ENCODE peak calls at places on chromosomes 7 and 10, in seven cellular contexts. S, N, K, X, P, M and R are unnamed samples.

GRCh38 chr7:23261843-23262452 is 15.4 kb downstream of the GPNMB start:
- DNase-seq in S (peak), N (peak), K (peak), X (peak), P (peak), M (peak), R (peak)

GRCh38 chr10:6504296-6504695 is 75.8 kb downstream of the PRKCQ start:
- DNase-seq in S (no peak), N (no peak), K (no peak), X (no peak), P (no peak), M (no peak), R (peak)

GRCh38 chr7:18570441-18570840 is 74.9 kb downstream of the HDAC9 start:
- DNase-seq in S (no peak), N (no peak), K (no peak), X (no peak), P (no peak), M (no peak), R (no peak)

GRCh38 chr10:110802090-110802489 is 69.6 kb upstream of the PDCD4 start:
- DNase-seq in S (no peak), N (no peak), K (no peak), X (peak), P (no peak), M (no peak), R (peak)

GRCh38 chr10:77274046-77274795 is 363.4 kb downstream of the KCNMA1 start:
- DNase-seq in S (no peak), N (no peak), K (peak), X (no peak), P (no peak), M (no peak), R (peak)

GRCh38 chr10:77667426-77668324 is 30.1 kb upstream of the KCNMA1 start:
- DNase-seq in S (no peak), N (no peak), K (no peak), X (no peak), P (no peak), M (no peak), R (peak)

GRCh38 chr7:33185786-33186185 is 56.4 kb downstream of the BBS9 start:
- DNase-seq in S (no peak), N (no peak), K (peak), X (peak), P (peak), M (no peak), R (peak)

GRCh38 chr10:114384181-114384580 is 20.1 kb downstream of the AFAP1L2 start:
- DNase-seq in S (no peak), N (no peak), K (no peak), X (no peak), P (no peak), M (no peak), R (no peak)

GRCh38 chr10:43209064-43209455 is 57.8 kb downstream of the RASGEF1A start:
- DNase-seq in S (no peak), N (no peak), K (no peak), X (no peak), P (no peak), M (peak), R (no peak)

GRCh38 chr10:95941115-95941514 is 33.3 kb downstream of the CC2D2B start:
- DNase-seq in S (no peak), N (no peak), K (no peak), X (no peak), P (no peak), M (no peak), R (no peak)

GRCh38 chr10:23467548-23467947 is 28.7 kb downstream of the OTUD1 start:
- DNase-seq in S (no peak), N (no peak), K (no peak), X (no peak), P (no peak), M (no peak), R (no peak)

GRCh38 chr10:84188815-84189214 is 5.5 kb upstream of the CDHR1 start:
- DNase-seq in S (no peak), N (no peak), K (no peak), X (no peak), P (no peak), M (no peak), R (no peak)

GRCh38 chr7:3277604-3278572 is 23.2 kb upstream of the SDK1 start:
- DNase-seq in S (no peak), N (no peak), K (no peak), X (no peak), P (no peak), M (no peak), R (no peak)

GRCh38 chr7:92872701-92873100 is 36.3 kb upstream of the CDK6 start:
- DNase-seq in S (no peak), N (no peak), K (no peak), X (peak), P (no peak), M (no peak), R (peak)

GRCh38 chr10:99681553-99681952 is 22.2 kb downstream of the ENTPD7 start:
- DNase-seq in S (no peak), N (no peak), K (peak), X (peak), P (no peak), M (no peak), R (peak)

GRCh38 chr10:102401735-102402511 is 6.4 kb downstream of the NFKB2 start:
- DNase-seq in S (no peak), N (no peak), K (peak), X (no peak), P (no peak), M (no peak), R (peak)

GRCh38 chr7:29396563-29396962 is 167.1 kb upstream of the PRR15 start:
- DNase-seq in S (no peak), N (no peak), K (no peak), X (no peak), P (no peak), M (no peak), R (no peak)

GRCh38 chr7:6023974-6024435 is 7.2 kb upstream of the ANKRD61 start:
- DNase-seq in S (no peak), N (no peak), K (no peak), X (no peak), P (no peak), M (no peak), R (no peak)

GRCh38 chr7:6028563-6028962 is 2.6 kb upstream of the ANKRD61 start:
- DNase-seq in S (no peak), N (no peak), K (no peak), X (no peak), P (no peak), M (no peak), R (no peak)

GRCh38 chr7:6026917-6027316 is 4.3 kb upstream of the ANKRD61 start:
- DNase-seq in S (no peak), N (no peak), K (no peak), X (no peak), P (peak), M (peak), R (no peak)

GRCh38 chr7:6027806-6028365 is 3.3 kb upstream of the ANKRD61 start:
- DNase-seq in S (no peak), N (no peak), K (no peak), X (no peak), P (no peak), M (peak), R (no peak)

GRCh38 chr7:6026011-6026819 is 5.0 kb upstream of the ANKRD61 start:
- DNase-seq in S (peak), N (peak), K (peak), X (peak), P (peak), M (peak), R (peak)
- TF ChIP-seq CTCF in S (no peak), N (no peak), K (no peak), X (peak), P (no peak), M (peak), R (peak)

DNA sequence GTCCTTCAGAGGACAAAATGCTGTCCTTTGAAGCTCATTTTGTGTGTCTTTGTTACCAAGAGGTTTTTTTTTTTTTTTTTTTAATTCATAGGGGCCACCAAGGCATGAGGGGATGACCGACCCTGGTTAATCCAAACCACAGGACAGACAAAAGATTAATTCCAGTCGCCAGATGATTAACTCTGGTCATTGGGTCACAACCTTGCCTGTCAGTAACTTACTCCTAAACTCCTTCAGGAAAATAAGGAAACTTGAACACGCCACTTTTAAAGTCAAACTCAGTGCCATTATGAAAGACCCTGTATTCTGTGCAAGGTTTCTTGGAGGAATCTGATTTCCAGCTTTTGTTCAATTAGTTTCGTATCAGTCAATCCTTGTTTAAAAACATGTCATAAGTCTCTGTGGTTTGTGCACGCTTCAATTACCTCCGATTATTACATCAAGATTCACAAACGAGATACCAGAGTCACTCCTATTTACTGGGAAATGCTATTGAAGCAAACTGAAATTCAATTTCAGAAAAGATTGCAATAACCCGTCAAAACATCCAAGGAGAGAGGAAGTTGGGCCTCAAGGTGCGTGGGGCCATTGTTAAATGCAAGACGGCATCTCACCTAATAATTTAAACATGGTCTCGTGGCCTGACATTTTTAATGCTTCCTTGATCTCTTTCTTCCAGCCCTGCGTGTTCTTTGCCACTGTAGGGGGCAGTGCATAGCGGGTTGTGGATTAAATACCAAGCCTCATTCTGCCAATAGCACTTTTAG is 44.0 kb downstream of the NRP1 start:
- DNase-seq in S (no peak), N (no peak), K (no peak), X (no peak), P (no peak), M (no peak), R (no peak)
- TF ChIP-seq CTCF in S (no peak), N (no peak), K (no peak), X (no peak), P (no peak), M (no peak), R (peak)

GRCh38 chr10:124072541-124072940 is 20.9 kb downstream of the CHST15 start:
- DNase-seq in S (no peak), N (no peak), K (no peak), X (no peak), P (no peak), M (no peak), R (no peak)
- TF ChIP-seq CTCF in S (no peak), N (no peak), K (no peak), X (no peak), P (no peak), M (no peak), R (no peak)

GRCh38 chr7:55432937-55433784 is 68.0 kb downstream of the LANCL2 start:
- DNase-seq in S (no peak), N (no peak), K (peak), X (peak), P (peak), M (no peak), R (peak)
- TF ChIP-seq CTCF in S (peak), N (no peak), K (peak), X (peak), P (peak), M (peak), R (peak)

DNA sequence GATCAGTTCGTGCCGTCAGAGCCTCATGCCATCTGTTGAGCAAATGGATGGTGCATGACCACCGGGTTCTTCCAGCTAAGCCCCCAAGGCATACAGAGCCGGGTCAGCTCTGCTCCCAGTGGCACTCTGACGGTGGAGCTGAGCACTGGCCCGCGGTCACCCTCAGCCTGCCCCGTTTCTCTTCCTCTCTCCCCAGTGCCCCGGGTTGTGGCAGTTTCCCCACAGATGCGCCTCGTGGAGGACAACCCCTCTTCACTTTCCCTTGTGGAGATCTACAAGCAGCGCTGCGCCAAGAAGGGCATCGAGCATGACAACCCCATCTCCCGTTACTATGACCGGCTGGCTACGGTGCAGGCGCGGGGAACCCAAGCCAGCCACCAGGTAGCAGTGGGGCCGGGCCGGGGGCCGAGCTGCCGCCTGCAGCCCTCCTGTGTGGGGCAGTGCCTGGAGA is 129.9 kb downstream of the TRRAP start:
- DNase-seq in S (no peak), N (no peak), K (no peak), X (no peak), P (no peak), M (no peak), R (no peak)
- TF ChIP-seq CTCF in S (no peak), N (no peak), K (no peak), X (no peak), P (no peak), M (no peak), R (no peak)

GRCh38 chr7:28140964-28141363 is 39.6 kb downstream of the JAZF1 start:
- DNase-seq in S (no peak), N (no peak), K (no peak), X (no peak), P (no peak), M (no peak), R (no peak)

GRCh38 chr7:28142650-28143049 is 37.9 kb downstream of the JAZF1 start:
- DNase-seq in S (no peak), N (no peak), K (no peak), X (no peak), P (no peak), M (no peak), R (no peak)

GRCh38 chr7:28145090-28145626 is 35.4 kb downstream of the JAZF1 start:
- DNase-seq in S (no peak), N (no peak), K (no peak), X (no peak), P (no peak), M (no peak), R (no peak)

GRCh38 chr7:28145931-28146330 is 34.7 kb downstream of the JAZF1 start:
- DNase-seq in S (no peak), N (peak), K (no peak), X (no peak), P (no peak), M (no peak), R (no peak)

GRCh38 chr7:28144266-28144665 is 36.3 kb downstream of the JAZF1 start:
- DNase-seq in S (no peak), N (no peak), K (no peak), X (no peak), P (no peak), M (no peak), R (no peak)
- TF ChIP-seq CTCF in S (no peak), N (no peak), K (no peak), X (no peak), P (no peak), M (peak), R (no peak)

DNA sequence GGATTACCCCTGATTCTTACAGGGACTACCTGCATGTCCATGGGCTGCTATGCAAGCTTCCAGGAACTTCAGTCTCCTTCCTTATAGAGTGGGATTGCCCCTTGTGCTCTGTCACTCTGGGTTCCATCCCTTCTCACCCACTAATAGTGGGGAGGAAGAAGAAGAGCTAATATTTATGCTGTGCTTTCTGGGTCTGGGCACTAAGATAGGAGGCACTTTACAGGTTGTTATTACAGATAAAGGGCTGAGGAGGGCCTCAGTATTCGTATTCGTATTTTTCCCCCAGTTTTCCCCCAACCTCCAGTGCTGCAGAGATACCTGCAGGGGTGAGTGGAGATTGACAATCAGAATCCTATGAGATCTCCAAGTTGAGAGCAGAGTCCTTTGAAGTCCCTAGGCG is 14.2 kb downstream of the HK1 start:
- DNase-seq in S (no peak), N (no peak), K (no peak), X (no peak), P (no peak), M (no peak), R (no peak)
- TF ChIP-seq CTCF in S (no peak), N (no peak), K (no peak), X (no peak), P (no peak), M (no peak), R (no peak)

GRCh38 chr10:105974803-105975456 is 1189.6 kb downstream of the SORCS1 start:
- DNase-seq in S (no peak), N (peak), K (peak), X (peak), P (peak), M (peak), R (peak)
- TF ChIP-seq CTCF in S (no peak), N (no peak), K (peak), X (peak), P (peak), M (peak), R (peak)

DNA sequence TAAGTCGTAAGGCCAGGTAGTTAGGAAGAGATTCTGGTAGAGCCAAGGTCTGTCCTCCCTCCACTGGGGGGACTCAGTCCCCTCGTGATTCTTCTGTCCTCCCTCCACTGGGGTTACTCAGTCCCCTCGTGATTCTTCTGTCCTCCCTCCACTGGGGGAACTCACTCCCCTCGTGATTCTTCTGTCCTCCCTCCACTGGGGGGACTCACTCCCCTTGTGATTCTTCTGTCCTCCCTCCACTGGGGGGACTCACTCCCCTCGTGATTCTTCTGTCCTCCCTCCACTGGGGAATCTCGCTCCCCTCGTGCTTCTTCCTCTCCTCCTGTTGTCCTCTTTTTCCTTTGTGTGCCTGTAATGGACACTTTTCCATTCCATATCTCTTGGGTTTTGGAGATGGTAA is 125.1 kb downstream of the CELF2 start:
- DNase-seq in S (no peak), N (no peak), K (no peak), X (no peak), P (no peak), M (no peak), R (no peak)
- TF ChIP-seq CTCF in S (no peak), N (no peak), K (no peak), X (no peak), P (peak), M (no peak), R (no peak)